ENCODE peak calls at places on chromosomes 13 and 19, in ten cellular contexts. L is progenitor cell of endocrine pancreas; X is foreskin fibroblast; T is CD4-positive, alpha-beta T cell; N is endothelial cell; D is dorsolateral prefrontal cortex; H is fibroblast of the aortic adventitia; K is brain microvascular endothelial cell; Z is neural crest cell; E is HFF-Myc. Y is an unnamed sample.

GRCh38 chr13:48400820-48401219 is 12.1 kb downstream of the LPAR6 start:
- DNase-seq in L (no peak), X (peak), T (no peak), N (no peak), D (no peak), H (peak), K (peak), Z (no peak), E (peak), Y (no peak)

GRCh38 chr13:50531917-50532899 is 311.3 kb downstream of the DLEU7 start:
- DNase-seq in L (no peak), X (peak), T (no peak), N (no peak), D (no peak), H (peak), K (peak), Z (no peak), E (no peak), Y (no peak)

GRCh38 chr19:16121141-16121540 is 9.5 kb downstream of the RAB8A start:
- DNase-seq in L (no peak), X (no peak), T (no peak), N (no peak), D (no peak), H (no peak), K (no peak), Z (no peak), E (no peak), Y (no peak)

GRCh38 chr19:32397736-32398135 is 7.8 kb upstream of the DPY19L3 start:
- DNase-seq in L (no peak), X (peak), T (no peak), N (no peak), D (no peak), H (peak), K (peak), Z (no peak), E (peak), Y (no peak)

GRCh38 chr19:42216653-42217521 is 590 bp downstream of the DEDD2 start:
- DNase-seq in L (peak), X (peak), T (no peak), N (peak), D (peak), H (peak), K (peak), Z (peak), E (no peak), Y (no peak)

GRCh38 chr13:110138700-110139036 is 168.3 kb downstream of the COL4A1 start:
- DNase-seq in L (no peak), X (no peak), T (no peak), N (no peak), D (no peak), H (no peak), K (no peak), Z (no peak), E (no peak), Y (no peak)

GRCh38 chr13:27971236-27971645 is 2.1 kb upstream of the CDX2 start:
- DNase-seq in L (no peak), X (no peak), T (no peak), N (peak), D (no peak), H (no peak), K (no peak), Z (no peak), E (no peak), Y (no peak)

GRCh38 chr13:40798380-40798779 is 9.0 kb downstream of the SLC25A15 start:
- DNase-seq in L (no peak), X (no peak), T (no peak), N (no peak), D (no peak), H (no peak), K (no peak), Z (no peak), E (no peak), Y (no peak)

GRCh38 chr13:65856464-65856863 is 1373.7 kb downstream of the PCDH9 start:
- DNase-seq in L (no peak), X (peak), T (no peak), N (no peak), D (no peak), H (peak), K (peak), Z (no peak), E (peak), Y (no peak)

GRCh38 chr19:49492573-49493411 is 3.4 kb upstream of the RPS11 start:
- DNase-seq in L (no peak), X (peak), T (no peak), N (no peak), D (no peak), H (peak), K (no peak), Z (no peak), E (peak), Y (peak)

GRCh38 chr13:81738364-81738763 is 1397.4 kb upstream of the SPRY2 start:
- DNase-seq in L (no peak), X (no peak), T (no peak), N (no peak), D (no peak), H (no peak), K (no peak), Z (no peak), E (no peak), Y (no peak)

GRCh38 chr13:97215325-97215724 is 6.8 kb upstream of the MBNL2 start:
- DNase-seq in L (no peak), X (no peak), T (no peak), N (no peak), D (no peak), H (no peak), K (no peak), Z (no peak), E (no peak), Y (no peak)

GRCh38 chr13:98301721-98302120 is 124.7 kb upstream of the RNF113B start:
- DNase-seq in L (no peak), X (no peak), T (no peak), N (no peak), D (no peak), H (no peak), K (no peak), Z (no peak), E (no peak), Y (peak)

GRCh38 chr13:27660511-27660910 is 38.8 kb downstream of the POLR1D start:
- DNase-seq in L (no peak), X (no peak), T (no peak), N (no peak), D (no peak), H (no peak), K (no peak), Z (no peak), E (no peak), Y (no peak)

GRCh38 chr13:84433024-84433423 is 550.8 kb upstream of the SLITRK1 start:
- DNase-seq in L (no peak), X (peak), T (no peak), N (no peak), D (no peak), H (peak), K (peak), Z (no peak), E (no peak), Y (no peak)

GRCh38 chr13:77815330-77815729 is 103.3 kb downstream of the EDNRB start:
- DNase-seq in L (no peak), X (no peak), T (no peak), N (no peak), D (no peak), H (no peak), K (no peak), Z (no peak), E (no peak), Y (no peak)

GRCh38 chr13:94333131-94333820 is 146.2 kb downstream of the DCT start:
- DNase-seq in L (no peak), X (peak), T (no peak), N (no peak), D (no peak), H (no peak), K (no peak), Z (no peak), E (no peak), Y (no peak)

GRCh38 chr13:84487681-84488080 is 605.4 kb upstream of the SLITRK1 start:
- DNase-seq in L (no peak), X (no peak), T (no peak), N (no peak), D (no peak), H (no peak), K (no peak), Z (no peak), E (no peak), Y (no peak)

GRCh38 chr13:87003265-87003664 is 667.9 kb upstream of the SLITRK5 start:
- DNase-seq in L (no peak), X (no peak), T (no peak), N (no peak), D (no peak), H (no peak), K (no peak), Z (no peak), E (no peak), Y (no peak)

GRCh38 chr19:49430678-49431329 is 5.6 kb downstream of the GFY start:
- DNase-seq in L (no peak), X (no peak), T (no peak), N (no peak), D (no peak), H (no peak), K (no peak), Z (no peak), E (no peak), Y (no peak)

GRCh38 chr13:43387880-43388279 is 364.5 kb downstream of the DNAJC15 start:
- DNase-seq in L (no peak), X (no peak), T (no peak), N (no peak), D (no peak), H (no peak), K (no peak), Z (no peak), E (no peak), Y (no peak)

GRCh38 chr13:51805925-51806324 is 2.0 kb upstream of the DHRS12 start:
- DNase-seq in L (no peak), X (no peak), T (no peak), N (no peak), D (no peak), H (no peak), K (no peak), Z (no peak), E (no peak), Y (no peak)

GRCh38 chr13:22848539-22849052 is 332.2 kb upstream of the SGCG start:
- DNase-seq in L (no peak), X (no peak), T (no peak), N (peak), D (no peak), H (no peak), K (no peak), Z (no peak), E (no peak), Y (no peak)

GRCh38 chr19:35911790-35912189 is 3.7 kb upstream of the TYROBP start:
- DNase-seq in L (no peak), X (no peak), T (no peak), N (no peak), D (no peak), H (no peak), K (no peak), Z (no peak), E (no peak), Y (no peak)

GRCh38 chr13:93672996-93673395 is 446.4 kb downstream of the GPC6 start:
- DNase-seq in L (no peak), X (no peak), T (no peak), N (no peak), D (no peak), H (no peak), K (no peak), Z (no peak), E (no peak), Y (no peak)

GRCh38 chr13:98461525-98462240 is 115.2 kb downstream of the STK24 start:
- DNase-seq in L (no peak), X (no peak), T (no peak), N (no peak), D (no peak), H (no peak), K (no peak), Z (no peak), E (no peak), Y (no peak)

GRCh38 chr13:104414771-104415170 is 1348.6 kb upstream of the SLC10A2 start:
- DNase-seq in L (no peak), X (no peak), T (no peak), N (no peak), D (no peak), H (no peak), K (no peak), Z (no peak), E (no peak), Y (no peak)

GRCh38 chr13:50106559-50106958 is 91.3 kb downstream of the KCNRG start:
- DNase-seq in L (no peak), X (no peak), T (no peak), N (no peak), D (no peak), H (no peak), K (no peak), Z (no peak), E (no peak), Y (no peak)

GRCh38 chr19:39127812-39128510 is 2.4 kb downstream of the PAK4 start:
- DNase-seq in L (no peak), X (peak), T (no peak), N (no peak), D (no peak), H (no peak), K (no peak), Z (no peak), E (no peak), Y (no peak)

GRCh38 chr19:10043286-10043927 is 30.1 kb downstream of the RDH8 start:
- DNase-seq in L (no peak), X (peak), T (no peak), N (no peak), D (no peak), H (peak), K (peak), Z (no peak), E (no peak), Y (peak)

GRCh38 chr13:73200432-73200831 is 141.6 kb downstream of the KLF5 start:
- DNase-seq in L (no peak), X (peak), T (no peak), N (no peak), D (no peak), H (peak), K (no peak), Z (no peak), E (no peak), Y (no peak)

GRCh38 chr19:5097959-5098623 is 129.2 kb downstream of the KDM4B start:
- DNase-seq in L (no peak), X (no peak), T (no peak), N (no peak), D (no peak), H (no peak), K (no peak), Z (no peak), E (no peak), Y (no peak)

GRCh38 chr19:4701557-4701956 is 22.1 kb downstream of the DPP9 start:
- DNase-seq in L (no peak), X (no peak), T (no peak), N (no peak), D (no peak), H (no peak), K (no peak), Z (no peak), E (no peak), Y (no peak)

GRCh38 chr13:40254394-40254793 is 412.0 kb downstream of the FOXO1 start:
- DNase-seq in L (no peak), X (no peak), T (no peak), N (no peak), D (no peak), H (no peak), K (no peak), Z (no peak), E (no peak), Y (no peak)

GRCh38 chr13:44879452-44880058 is 109.7 kb downstream of the NUFIP1 start:
- DNase-seq in L (no peak), X (peak), T (no peak), N (no peak), D (no peak), H (peak), K (peak), Z (no peak), E (no peak), Y (peak)
- TF ChIP-seq CTCF in L (peak), X (peak), T (no peak), N (peak), D (peak), H (peak), K (peak), Z (peak), E (peak), Y (peak)

DNA sequence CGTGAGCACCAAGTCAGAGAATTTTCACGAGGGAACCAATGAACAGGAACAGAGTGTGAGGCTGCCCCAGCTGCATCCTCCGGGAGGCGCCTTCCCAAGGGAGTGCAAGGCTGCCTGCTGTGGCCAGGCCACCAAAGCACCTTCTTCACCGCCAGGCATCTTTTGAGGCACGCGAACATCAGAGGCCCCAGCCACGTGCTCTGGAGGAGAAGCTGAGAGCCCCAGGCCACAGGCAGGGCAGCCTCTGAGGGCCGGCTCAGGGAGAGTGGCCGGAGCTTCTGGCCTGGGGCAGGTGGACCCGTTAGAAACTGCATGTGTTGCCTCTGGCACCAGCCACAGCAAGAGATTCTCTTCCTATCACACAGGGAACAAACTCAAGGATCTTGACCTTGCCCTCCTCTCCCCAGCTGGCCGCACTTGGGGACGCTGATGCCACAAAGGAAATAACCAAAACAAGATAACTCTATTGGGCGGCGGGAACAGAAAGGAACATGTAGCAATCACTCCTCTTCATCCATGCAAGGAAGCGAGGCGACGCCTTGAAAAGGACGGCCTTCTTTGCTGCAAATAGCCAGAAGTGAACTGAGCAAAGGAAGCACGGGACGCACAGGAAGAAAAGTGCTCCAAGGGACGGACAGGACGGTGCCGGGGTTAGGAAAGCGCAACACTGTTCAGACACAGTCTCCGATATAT is 19.9 kb downstream of the GAS6 start:
- DNase-seq in L (no peak), X (no peak), T (no peak), N (no peak), D (no peak), H (no peak), K (no peak), Z (no peak), E (no peak), Y (no peak)
- TF ChIP-seq CTCF in L (no peak), X (no peak), T (no peak), N (no peak), D (no peak), H (no peak), K (peak), Z (no peak), E (peak), Y (no peak)

GRCh38 chr13:36337938-36338337 is 8.3 kb downstream of the SPART start:
- DNase-seq in L (no peak), X (no peak), T (no peak), N (no peak), D (no peak), H (no peak), K (no peak), Z (no peak), E (no peak), Y (no peak)
- TF ChIP-seq CTCF in L (no peak), X (no peak), T (no peak), N (no peak), D (no peak), H (no peak), K (no peak), Z (no peak), E (no peak), Y (no peak)

GRCh38 chr19:46471116-46471733 is at the start of gene PNMA8A:
- DNase-seq in L (peak), X (peak), T (no peak), N (peak), D (peak), H (peak), K (peak), Z (peak), E (no peak), Y (no peak)
- TF ChIP-seq CTCF in L (peak), X (peak), T (no peak), N (no peak), D (no peak), H (peak), K (peak), Z (no peak), E (no peak), Y (no peak)

GRCh38 chr19:55486043-55486970 is 1.3 kb downstream of the NAT14 start:
- DNase-seq in L (no peak), X (no peak), T (no peak), N (no peak), D (no peak), H (peak), K (no peak), Z (no peak), E (no peak), Y (no peak)
- TF ChIP-seq CTCF in L (no peak), X (no peak), T (no peak), N (no peak), D (no peak), H (peak), K (no peak), Z (no peak), E (no peak), Y (no peak)

GRCh38 chr19:12448808-12449207 is 8.0 kb upstream of the ZNF443 start:
- DNase-seq in L (no peak), X (no peak), T (no peak), N (no peak), D (no peak), H (no peak), K (no peak), Z (no peak), E (no peak), Y (no peak)

GRCh38 chr19:12453495-12453894 is 12.7 kb upstream of the ZNF443 start:
- DNase-seq in L (no peak), X (no peak), T (no peak), N (no peak), D (no peak), H (no peak), K (no peak), Z (no peak), E (no peak), Y (peak)

DNA sequence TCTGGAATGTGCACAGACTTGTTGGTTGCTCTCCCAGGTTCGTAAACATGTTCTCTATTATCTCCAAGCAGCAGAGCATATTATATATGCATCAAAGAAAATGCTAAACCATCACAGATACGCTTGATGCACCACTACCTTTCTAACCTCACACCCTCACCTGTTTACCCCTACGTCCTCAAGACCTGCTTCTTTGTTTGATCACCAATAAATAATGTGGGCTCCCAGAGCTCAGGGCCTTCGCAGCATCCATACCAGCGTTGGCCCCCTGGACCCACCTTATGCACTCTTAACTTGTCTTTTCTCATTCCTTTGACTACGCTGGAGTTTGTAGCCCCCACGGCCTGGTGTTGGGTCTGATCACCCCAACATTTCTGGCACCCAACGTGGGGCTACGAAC is 10.0 kb upstream of the ZNF443 start:
- DNase-seq in L (no peak), X (no peak), T (no peak), N (no peak), D (no peak), H (no peak), K (no peak), Z (no peak), E (no peak), Y (no peak)
- TF ChIP-seq CTCF in L (no peak), X (no peak), T (no peak), N (no peak), D (no peak), H (no peak), K (no peak), Z (no peak), E (no peak), Y (no peak)

GRCh38 chr13:29397265-29397664 is 198.2 kb downstream of the SLC7A1 start:
- DNase-seq in L (no peak), X (no peak), T (no peak), N (no peak), D (no peak), H (no peak), K (no peak), Z (no peak), E (no peak), Y (no peak)
- TF ChIP-seq CTCF in L (no peak), X (no peak), T (no peak), N (no peak), D (no peak), H (no peak), K (peak), Z (no peak), E (peak), Y (no peak)

DNA sequence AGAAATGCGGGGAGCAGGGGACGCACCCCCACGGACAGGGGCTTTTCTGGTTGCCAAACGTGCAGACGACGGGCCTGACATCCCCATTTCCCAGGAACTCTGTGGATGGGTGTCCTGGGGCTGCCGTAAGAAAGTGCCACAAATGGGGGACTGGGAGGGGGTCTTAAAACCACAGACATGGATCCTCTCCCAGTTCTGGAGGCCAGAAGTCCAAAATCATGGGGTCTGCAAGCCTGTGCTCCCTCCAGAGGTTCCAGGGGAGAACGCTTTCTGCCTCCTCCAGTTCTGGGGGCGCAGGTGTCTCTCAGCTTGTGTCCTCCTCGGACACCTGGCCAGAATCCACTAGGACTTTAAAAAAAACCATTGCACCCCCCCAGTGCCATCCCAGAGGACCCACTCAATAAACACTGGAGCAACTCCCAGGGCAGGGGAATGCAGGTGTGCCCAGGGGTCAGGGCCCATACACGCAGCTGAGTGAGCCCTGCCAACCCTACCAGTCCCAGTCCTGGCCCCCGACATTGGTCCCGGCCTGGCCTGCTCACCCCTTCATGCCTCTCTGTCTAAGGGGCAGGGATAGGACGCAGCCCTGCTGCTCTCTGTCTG is 103.9 kb downstream of the GADD45B start:
- DNase-seq in L (no peak), X (no peak), T (no peak), N (no peak), D (no peak), H (no peak), K (no peak), Z (no peak), E (no peak), Y (no peak)
- TF ChIP-seq CTCF in L (peak), X (no peak), T (peak), N (peak), D (no peak), H (no peak), K (no peak), Z (peak), E (no peak), Y (no peak)